ENCODE peak calls at places on chromosomes 1 and 21, in five cellular contexts. M is psoas muscle, X is lower lobe of right lung, N is right lobe of liver, K is stomach. Q is an unnamed sample.

GRCh38 chr1:154157520-154158306 is 2.8 kb upstream of the NUP210L start:
- DNase-seq in X (no peak), K (peak; percentile 29), M (no peak), N (no peak), Q (no peak)

GRCh38 chr1:230109871-230110667 is 43.0 kb downstream of the GALNT2 start:
- DNase-seq in M (no peak), K (peak; percentile 48), N (no peak), X (no peak), Q (no peak)

GRCh38 chr1:83508485-83509151 is 490.3 kb downstream of the TTLL7 start:
- DNase-seq in K (no peak), N (no peak), X (no peak), M (no peak), Q (no peak)

GRCh38 chr1:222031286-222031685 is 289.4 kb upstream of the DUSP10 start:
- DNase-seq in M (no peak), K (no peak), N (no peak), X (no peak), Q (no peak)

GRCh38 chr1:115837386-115837761 is 3.6 kb downstream of the NHLH2 start:
- DNase-seq in K (no peak), X (no peak), M (no peak), N (no peak), Q (peak; percentile 24)

GRCh38 chr1:117070124-117070523 is 10.0 kb downstream of the TTF2 start:
- DNase-seq in M (no peak), N (no peak), K (no peak), X (no peak), Q (no peak)

GRCh38 chr1:167121375-167122120 is 27.7 kb downstream of the STYXL2 start:
- DNase-seq in M (peak; percentile 67), N (peak; percentile 46), X (peak; percentile 75), K (peak; percentile 83), Q (no peak)

GRCh38 chr1:1435094-1435903 is at the start of gene VWA1:
- DNase-seq in N (peak; percentile 85), K (peak; percentile 80), M (peak; percentile 86), X (peak; percentile 72), Q (peak; percentile 69)

GRCh38 chr21:42028754-42029385 is 18.7 kb upstream of the ZBTB21 start:
- DNase-seq in X (peak; percentile 30), M (no peak), K (no peak), N (no peak), Q (no peak)

GRCh38 chr1:84774674-84775548 is 84.7 kb upstream of the SSX2IP start:
- DNase-seq in K (no peak), N (no peak), M (no peak), X (no peak), Q (no peak)

GRCh38 chr21:42086969-42087368 is 15.9 kb downstream of the UMODL1 start:
- DNase-seq in K (no peak), N (no peak), M (no peak), X (no peak), Q (no peak)

GRCh38 chr1:3027611-3028371 is 6.5 kb downstream of the ACTRT2 start:
- DNase-seq in X (no peak), N (no peak), M (peak; percentile 41), K (no peak), Q (no peak)

GRCh38 chr1:12148958-12149790 is 17.6 kb upstream of the TNFRSF1B start:
- DNase-seq in K (no peak), X (no peak), N (no peak), M (no peak), Q (no peak)

GRCh38 chr1:66505671-66506392 is 28.1 kb upstream of the SGIP1 start:
- DNase-seq in N (no peak), X (no peak), K (no peak), M (no peak), Q (no peak)

GRCh38 chr21:31941694-31942093 is 68.9 kb downstream of the HUNK start:
- DNase-seq in M (no peak), K (no peak), X (no peak), N (no peak), Q (no peak)

GRCh38 chr1:147169171-147169570 is 3.1 kb downstream of the PRKAB2 start:
- DNase-seq in N (no peak), X (no peak), K (no peak), M (no peak), Q (no peak)

GRCh38 chr1:147171399-147172167 is 687 bp downstream of the PRKAB2 start:
- DNase-seq in X (no peak), M (no peak), N (no peak), K (no peak), Q (no peak)

GRCh38 chr1:147168626-147169058 is 3.6 kb downstream of the PRKAB2 start:
- DNase-seq in K (peak; percentile 48), X (no peak), N (peak; percentile 56), M (no peak), Q (no peak)

GRCh38 chr1:147172168-147173016 is at the start of gene PRKAB2:
- DNase-seq in N (peak; percentile 96), X (peak; percentile 98), K (peak; percentile 97), M (peak; percentile 98), Q (peak; percentile 92)

GRCh38 chr1:147169840-147170674 is 2.2 kb downstream of the PRKAB2 start:
- DNase-seq in X (no peak), K (no peak), N (no peak), M (no peak), Q (no peak)
- H3K27ac ChIP-seq in X (no peak overlapping the region), K (peak overlapping the region; percentile 34), N (peak overlapping the region; percentile 84), M (peak overlapping the region; percentile 94), Q (no peak overlapping the region)

DNA sequence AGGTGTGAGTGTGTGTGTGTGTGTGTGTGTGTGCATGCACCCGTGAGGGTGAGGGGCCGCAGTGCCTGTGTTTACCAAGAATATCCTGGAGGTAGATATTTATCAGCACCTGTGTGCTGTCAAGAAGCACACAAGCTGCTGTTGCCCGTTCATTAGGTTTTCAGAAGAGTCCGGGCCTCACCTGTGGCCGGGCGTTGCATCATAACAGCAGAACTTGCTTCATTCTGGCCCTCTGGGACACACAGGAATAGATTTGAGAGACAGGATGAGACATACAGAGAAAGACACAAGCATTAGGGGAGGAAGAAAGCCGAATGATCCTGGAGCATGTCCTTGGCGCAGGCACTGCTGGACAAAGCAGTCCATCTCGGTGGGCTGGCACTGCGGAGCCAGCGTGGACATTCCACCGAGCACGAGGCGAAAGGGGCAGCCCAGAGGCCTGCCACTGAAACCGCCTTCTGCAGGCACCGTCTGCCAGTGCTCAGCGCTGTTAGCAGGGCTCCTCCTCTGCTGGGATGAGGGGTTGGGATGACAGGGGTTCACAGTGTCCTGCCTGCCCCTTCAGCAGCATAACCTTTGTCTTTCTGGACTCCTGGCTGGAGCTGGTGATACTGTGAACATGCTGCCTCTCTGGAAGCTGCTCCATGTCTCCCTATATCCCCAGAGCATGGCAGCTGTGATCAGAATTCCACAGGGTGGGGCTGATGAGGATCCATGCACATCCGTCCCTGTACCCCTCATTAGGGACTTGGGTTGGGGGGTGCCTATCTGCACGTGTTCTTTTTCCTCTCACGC is 81.1 kb downstream of the PEX14 start:
- DNase-seq in N (peak; percentile 59), X (no peak), K (no peak), M (peak; percentile 66), Q (no peak)
- H3K27ac ChIP-seq in N (no peak overlapping the region), X (no peak overlapping the region), K (no peak overlapping the region), M (peak overlapping the region; percentile 69), Q (no peak overlapping the region)

DNA sequence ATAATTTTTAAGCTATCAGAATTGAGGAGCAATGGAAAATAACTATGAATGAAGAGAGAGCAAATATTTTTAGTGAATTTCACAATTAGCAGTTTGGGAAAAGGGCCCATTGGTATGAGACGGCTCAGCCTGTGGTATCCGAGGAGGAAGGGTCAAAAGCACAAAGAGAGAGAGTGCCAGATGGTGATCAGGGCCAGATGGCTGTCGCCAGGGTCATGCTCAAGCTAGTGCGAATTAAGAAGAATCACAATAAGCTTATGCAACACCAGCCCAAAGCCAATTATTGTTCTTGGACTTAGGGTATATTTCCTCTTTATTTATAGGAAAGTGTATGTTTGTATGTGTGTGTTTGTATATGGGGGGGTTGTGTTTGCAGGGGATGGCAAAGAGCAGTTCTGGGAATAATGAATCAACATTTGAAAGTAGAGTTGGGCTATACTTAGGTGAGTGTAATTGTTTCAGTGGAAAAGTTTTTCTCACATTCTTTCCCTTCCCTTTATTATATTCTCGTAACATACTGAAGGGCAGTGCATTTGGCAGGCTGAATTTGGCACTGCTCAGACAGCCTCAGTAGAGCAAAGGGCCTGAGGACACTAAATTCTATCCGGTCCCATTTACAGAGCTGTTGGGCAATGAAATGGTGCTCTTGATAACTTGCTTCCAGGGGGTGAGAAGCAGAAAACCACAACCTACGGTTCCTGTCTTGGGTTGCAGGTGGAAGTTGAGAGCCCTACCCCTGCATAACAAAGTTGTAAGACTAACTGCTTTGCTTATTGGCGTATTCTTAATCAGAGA is 19.5 kb upstream of the DDR2 start:
- DNase-seq in K (no peak), X (no peak), N (peak; percentile 57), M (peak; percentile 69), Q (no peak)
- H3K27ac ChIP-seq in K (no peak overlapping the region), X (no peak overlapping the region), N (peak overlapping the region; percentile 60), M (peak overlapping the region; percentile 12), Q (no peak overlapping the region)

DNA sequence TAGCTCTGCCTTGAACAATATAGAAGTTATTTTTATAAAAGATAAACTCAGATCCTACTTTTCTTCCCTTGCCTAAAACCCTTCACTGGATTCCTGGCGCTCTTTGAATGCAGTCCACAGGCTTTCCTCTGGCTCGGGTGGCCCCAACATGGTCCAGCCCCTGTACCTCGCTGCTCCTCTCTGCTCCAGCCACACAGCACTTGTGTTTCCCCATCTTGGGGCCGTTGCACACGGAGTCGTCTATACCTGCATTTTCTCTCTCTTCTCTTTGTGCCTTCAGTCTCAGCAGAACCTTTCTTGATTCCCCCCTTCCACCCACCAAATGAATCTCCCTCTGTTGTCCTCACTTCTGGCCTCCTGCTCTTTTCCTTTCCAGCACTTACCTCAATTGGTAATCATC is 266.6 kb downstream of the PTPRU start:
- DNase-seq in X (no peak), K (peak; percentile 2), M (no peak), N (no peak), Q (no peak)
- H3K27ac ChIP-seq in X (no peak overlapping the region), K (no peak overlapping the region), M (no peak overlapping the region), N (no peak overlapping the region), Q (no peak overlapping the region)

GRCh38 chr21:19566975-19567374 is 1163.4 kb upstream of the TMPRSS15 start:
- DNase-seq in M (no peak), X (no peak), K (no peak), N (no peak), Q (no peak)
- H3K27ac ChIP-seq in M (no peak overlapping the region), X (no peak overlapping the region), K (no peak overlapping the region), N (no peak overlapping the region), Q (no peak overlapping the region)

Q was measured in caudate nucleus.